ENCODE peak calls at places on chromosomes 6 and 20, in six cellular contexts. One of them, this sample, is unnamed.

GRCh38 chr20:34945315-34946077 is 10.1 kb downstream of the GSS start:
- DNase-seq in H54: no peak
- DNase-seq in GM13977: no peak
- DNase-seq in GM04503: no peak
- DNase-seq in nephron progenitor cell: no peak
- DNase-seq in SK-N-MC: no peak
- DNase-seq in this sample: no peak

GRCh38 chr6:157434349-157435016 is 53.5 kb downstream of the ZDHHC14 start:
- DNase-seq in GM04503: no peak
- DNase-seq in GM13977: no peak
- DNase-seq in nephron progenitor cell: no peak
- DNase-seq in H54: no peak
- DNase-seq in SK-N-MC: no peak
- DNase-seq in this sample: no peak

GRCh38 chr20:64146301-64146935 is 17.8 kb upstream of the MYT1 start:
- DNase-seq in GM13977: no peak
- DNase-seq in nephron progenitor cell: no peak
- DNase-seq in H54: no peak
- DNase-seq in GM04503: no peak
- DNase-seq in SK-N-MC: no peak
- DNase-seq in this sample: no peak

GRCh38 chr6:27839303-27840081 is 72.7 kb downstream of the OR2B2 start:
- DNase-seq in nephron progenitor cell: no peak
- DNase-seq in SK-N-MC: no peak
- DNase-seq in GM13977: peak; percentile 28
- DNase-seq in H54: peak; percentile 33
- DNase-seq in GM04503: no peak
- DNase-seq in this sample: no peak

GRCh38 chr6:121394151-121394550 is 41.3 kb upstream of the GJA1 start:
- DNase-seq in nephron progenitor cell: no peak
- DNase-seq in H54: no peak
- DNase-seq in GM13977: no peak
- DNase-seq in SK-N-MC: no peak
- DNase-seq in GM04503: no peak
- DNase-seq in this sample: no peak

GRCh38 chr6:166903500-166903899 is 52.9 kb downstream of the RNASET2 start:
- DNase-seq in GM04503: no peak
- DNase-seq in H54: no peak
- DNase-seq in nephron progenitor cell: no peak
- DNase-seq in SK-N-MC: no peak
- DNase-seq in GM13977: no peak
- DNase-seq in this sample: no peak

GRCh38 chr6:129113637-129114036 is 230.7 kb downstream of the LAMA2 start:
- DNase-seq in nephron progenitor cell: no peak
- DNase-seq in SK-N-MC: no peak
- DNase-seq in GM13977: no peak
- DNase-seq in GM04503: no peak
- DNase-seq in H54: no peak
- DNase-seq in this sample: no peak

GRCh38 chr6:100376103-100376502 is 88.6 kb downstream of the SIM1 start:
- DNase-seq in H54: no peak
- DNase-seq in GM13977: no peak
- DNase-seq in SK-N-MC: no peak
- DNase-seq in nephron progenitor cell: no peak
- DNase-seq in GM04503: no peak
- DNase-seq in this sample: no peak

GRCh38 chr6:124993327-124993726 is 31.1 kb downstream of the RNF217 start:
- DNase-seq in SK-N-MC: no peak
- DNase-seq in GM04503: no peak
- DNase-seq in GM13977: no peak
- DNase-seq in nephron progenitor cell: no peak
- DNase-seq in H54: no peak
- DNase-seq in this sample: no peak

This sample was measured in AG04449.